ENCODE peak calls at places on chromosomes 5 and 9, in six cellular contexts. One of them, this sample, is unnamed.

GRCh38 chr5:149113669-149114068 is 27.6 kb upstream of the ABLIM3 start:
- DNase-seq in A549: no peak
- DNase-seq in fibroblast of the aortic adventitia: peak
- DNase-seq in prostate gland: no peak
- DNase-seq in endothelial cell: no peak
- DNase-seq in nephron progenitor cell: no peak
- DNase-seq in this sample: no peak

GRCh38 chr5:11683666-11684065 is 220.6 kb downstream of the CTNND2 start:
- DNase-seq in A549: no peak
- DNase-seq in fibroblast of the aortic adventitia: no peak
- DNase-seq in prostate gland: no peak
- DNase-seq in endothelial cell: no peak
- DNase-seq in nephron progenitor cell: no peak
- DNase-seq in this sample: no peak

GRCh38 chr5:157554180-157555030 is 21.2 kb downstream of the ADAM19 start:
- DNase-seq in A549: no peak
- DNase-seq in fibroblast of the aortic adventitia: no peak
- DNase-seq in prostate gland: no peak
- DNase-seq in endothelial cell: peak
- DNase-seq in nephron progenitor cell: no peak
- DNase-seq in this sample: no peak

GRCh38 chr5:9851458-9851857 is 221.3 kb upstream of the TAS2R1 start:
- DNase-seq in A549: peak
- DNase-seq in fibroblast of the aortic adventitia: peak
- DNase-seq in prostate gland: no peak
- DNase-seq in endothelial cell: no peak
- DNase-seq in nephron progenitor cell: no peak
- DNase-seq in this sample: no peak

GRCh38 chr9:93292288-93292615 is 108.3 kb downstream of the WNK2 start:
- DNase-seq in A549: no peak
- DNase-seq in fibroblast of the aortic adventitia: no peak
- DNase-seq in prostate gland: no peak
- DNase-seq in endothelial cell: no peak
- DNase-seq in nephron progenitor cell: no peak
- DNase-seq in this sample: no peak

GRCh38 chr5:65480306-65480865 is 1.3 kb downstream of the ADAMTS6 start:
- DNase-seq in A549: no peak
- DNase-seq in fibroblast of the aortic adventitia: peak
- DNase-seq in prostate gland: peak
- DNase-seq in endothelial cell: peak
- DNase-seq in nephron progenitor cell: peak
- DNase-seq in this sample: no peak

GRCh38 chr9:136363606-136364368 is at the start of gene DNLZ:
- DNase-seq in A549: peak
- DNase-seq in fibroblast of the aortic adventitia: peak
- DNase-seq in prostate gland: peak
- DNase-seq in endothelial cell: peak
- DNase-seq in nephron progenitor cell: peak
- DNase-seq in this sample: peak

GRCh38 chr9:20592673-20593072 is 29.6 kb downstream of the MLLT3 start:
- DNase-seq in A549: no peak
- DNase-seq in fibroblast of the aortic adventitia: peak
- DNase-seq in prostate gland: no peak
- DNase-seq in endothelial cell: no peak
- DNase-seq in nephron progenitor cell: no peak
- DNase-seq in this sample: no peak

GRCh38 chr5:157761690-157762611 is 18.4 kb downstream of the LSM11 start:
- DNase-seq in A549: peak
- DNase-seq in fibroblast of the aortic adventitia: peak
- DNase-seq in prostate gland: peak
- DNase-seq in endothelial cell: peak
- DNase-seq in nephron progenitor cell: peak
- DNase-seq in this sample: no peak

GRCh38 chr9:5443845-5444244 is 6.1 kb upstream of the PLGRKT start:
- DNase-seq in A549: no peak
- DNase-seq in fibroblast of the aortic adventitia: no peak
- DNase-seq in prostate gland: no peak
- DNase-seq in endothelial cell: no peak
- DNase-seq in nephron progenitor cell: no peak
- DNase-seq in this sample: no peak

GRCh38 chr9:5441043-5441442 is 3.3 kb upstream of the PLGRKT start:
- DNase-seq in A549: no peak
- DNase-seq in fibroblast of the aortic adventitia: no peak
- DNase-seq in prostate gland: no peak
- DNase-seq in endothelial cell: no peak
- DNase-seq in nephron progenitor cell: no peak
- DNase-seq in this sample: no peak

GRCh38 chr9:5438301-5439162 is 807 bp upstream of the PLGRKT start:
- DNase-seq in A549: no peak
- DNase-seq in fibroblast of the aortic adventitia: peak
- DNase-seq in prostate gland: no peak
- DNase-seq in endothelial cell: no peak
- DNase-seq in nephron progenitor cell: no peak
- DNase-seq in this sample: peak

GRCh38 chr9:5440426-5440825 is 2.7 kb upstream of the PLGRKT start:
- DNase-seq in A549: no peak
- DNase-seq in fibroblast of the aortic adventitia: no peak
- DNase-seq in prostate gland: no peak
- DNase-seq in endothelial cell: no peak
- DNase-seq in nephron progenitor cell: no peak
- DNase-seq in this sample: no peak

GRCh38 chr9:5442400-5443011 is 4.8 kb upstream of the PLGRKT start:
- DNase-seq in A549: peak
- DNase-seq in fibroblast of the aortic adventitia: peak
- DNase-seq in prostate gland: peak
- DNase-seq in endothelial cell: peak
- DNase-seq in nephron progenitor cell: peak
- DNase-seq in this sample: no peak
- TF ChIP-seq CTCF in A549: peak
- TF ChIP-seq CTCF in fibroblast of the aortic adventitia: peak
- TF ChIP-seq CTCF in prostate gland: peak
- TF ChIP-seq CTCF in endothelial cell: peak
- TF ChIP-seq CTCF in nephron progenitor cell: peak
- TF ChIP-seq CTCF in this sample: no peak

DNA sequence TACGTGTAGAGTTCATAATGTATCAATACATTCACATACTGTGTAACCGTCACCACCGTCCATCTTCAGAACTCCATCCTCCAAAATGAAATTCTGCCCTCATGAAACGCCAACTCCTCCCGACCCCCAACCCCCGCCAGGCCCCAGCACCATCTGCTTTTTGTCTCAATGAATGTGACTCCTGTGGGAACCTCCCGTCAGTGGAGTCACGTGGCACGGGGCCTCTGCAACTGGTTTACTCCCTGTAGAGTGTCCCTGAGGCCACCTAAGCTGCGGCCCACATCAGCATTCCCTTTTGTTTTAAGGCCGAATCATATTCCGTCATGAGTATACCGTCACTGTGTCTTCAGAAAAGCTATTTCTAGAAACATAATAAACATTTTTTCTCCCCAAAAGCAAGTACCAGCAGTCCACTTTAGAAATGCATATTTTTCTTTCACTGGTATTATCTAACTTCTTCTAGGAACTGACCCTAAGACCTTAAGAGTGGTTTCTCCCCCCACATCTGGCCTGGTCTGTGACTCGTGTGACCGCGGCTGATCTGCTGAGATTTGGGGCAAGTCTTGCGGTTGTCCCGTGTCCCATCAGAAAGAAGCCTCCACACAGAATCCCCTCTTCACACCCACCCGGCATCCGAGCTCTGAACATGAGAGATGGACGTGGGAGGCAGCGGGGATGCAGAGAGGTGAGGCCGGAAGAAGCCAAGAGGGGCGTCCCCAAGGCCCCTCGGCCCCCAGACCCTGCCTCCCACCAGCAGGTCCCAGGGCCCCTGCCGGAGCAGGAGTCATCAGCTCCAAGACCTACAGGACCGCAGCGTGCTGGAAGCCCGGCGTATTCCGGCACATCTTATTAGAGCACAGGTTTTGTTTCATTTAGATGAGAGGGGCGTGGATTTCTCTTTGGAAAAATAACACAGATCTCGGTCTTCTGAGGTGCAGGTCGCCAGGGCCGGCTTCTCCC is 38.3 kb downstream of the SLC6A3 start:
- DNase-seq in A549: no peak
- DNase-seq in fibroblast of the aortic adventitia: no peak
- DNase-seq in prostate gland: no peak
- DNase-seq in endothelial cell: no peak
- DNase-seq in nephron progenitor cell: no peak
- DNase-seq in this sample: no peak
- TF ChIP-seq CTCF in A549: no peak
- TF ChIP-seq CTCF in fibroblast of the aortic adventitia: no peak
- TF ChIP-seq CTCF in prostate gland: no peak
- TF ChIP-seq CTCF in endothelial cell: no peak
- TF ChIP-seq CTCF in nephron progenitor cell: no peak
- TF ChIP-seq CTCF in this sample: no peak

GRCh38 chr5:159510282-159510681 is 180.0 kb upstream of the IL12B start:
- DNase-seq in A549: no peak
- DNase-seq in fibroblast of the aortic adventitia: peak
- DNase-seq in prostate gland: peak
- DNase-seq in endothelial cell: peak
- DNase-seq in nephron progenitor cell: peak
- DNase-seq in this sample: no peak
- TF ChIP-seq CTCF in A549: no peak
- TF ChIP-seq CTCF in fibroblast of the aortic adventitia: no peak
- TF ChIP-seq CTCF in prostate gland: no peak
- TF ChIP-seq CTCF in endothelial cell: no peak
- TF ChIP-seq CTCF in nephron progenitor cell: no peak
- TF ChIP-seq CTCF in this sample: no peak

GRCh38 chr9:126155756-126156664 is 170.6 kb upstream of the MVB12B start:
- DNase-seq in A549: no peak
- DNase-seq in fibroblast of the aortic adventitia: no peak
- DNase-seq in prostate gland: no peak
- DNase-seq in endothelial cell: no peak
- DNase-seq in nephron progenitor cell: no peak
- DNase-seq in this sample: peak

GRCh38 chr9:126153382-126153781 is 173.2 kb upstream of the MVB12B start:
- DNase-seq in A549: no peak
- DNase-seq in fibroblast of the aortic adventitia: no peak
- DNase-seq in prostate gland: no peak
- DNase-seq in endothelial cell: no peak
- DNase-seq in nephron progenitor cell: no peak
- DNase-seq in this sample: no peak

GRCh38 chr9:126154182-126154827 is 172.3 kb upstream of the MVB12B start:
- DNase-seq in A549: no peak
- DNase-seq in fibroblast of the aortic adventitia: no peak
- DNase-seq in prostate gland: no peak
- DNase-seq in endothelial cell: no peak
- DNase-seq in nephron progenitor cell: no peak
- DNase-seq in this sample: no peak

GRCh38 chr9:126156898-126157297 is 169.7 kb upstream of the MVB12B start:
- DNase-seq in A549: no peak
- DNase-seq in fibroblast of the aortic adventitia: no peak
- DNase-seq in prostate gland: no peak
- DNase-seq in endothelial cell: no peak
- DNase-seq in nephron progenitor cell: no peak
- DNase-seq in this sample: no peak

DNA sequence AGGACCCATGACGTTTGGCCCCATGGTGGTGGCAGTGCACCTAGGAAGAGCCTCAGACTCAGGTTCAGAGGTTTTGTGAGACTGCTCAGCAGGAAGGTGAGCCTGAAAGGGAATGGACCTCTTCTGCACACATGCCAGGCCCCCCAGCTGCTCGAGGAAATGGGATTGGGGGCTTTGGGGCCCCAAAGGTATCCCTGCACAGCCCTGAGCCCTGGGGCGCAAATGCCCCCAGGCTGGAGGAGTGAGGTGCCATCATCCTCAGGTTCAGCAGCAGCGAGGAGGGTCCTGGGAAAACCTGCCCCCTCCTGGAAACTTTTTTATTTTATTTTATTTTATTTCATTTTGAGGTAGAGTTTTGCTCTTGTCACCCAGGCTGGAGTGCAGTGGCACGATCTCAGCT is 171.8 kb upstream of the MVB12B start:
- DNase-seq in A549: no peak
- DNase-seq in fibroblast of the aortic adventitia: no peak
- DNase-seq in prostate gland: no peak
- DNase-seq in endothelial cell: no peak
- DNase-seq in nephron progenitor cell: no peak
- DNase-seq in this sample: no peak
- TF ChIP-seq CTCF in A549: no peak
- TF ChIP-seq CTCF in fibroblast of the aortic adventitia: no peak
- TF ChIP-seq CTCF in prostate gland: no peak
- TF ChIP-seq CTCF in endothelial cell: no peak
- TF ChIP-seq CTCF in nephron progenitor cell: no peak
- TF ChIP-seq CTCF in this sample: no peak

DNA sequence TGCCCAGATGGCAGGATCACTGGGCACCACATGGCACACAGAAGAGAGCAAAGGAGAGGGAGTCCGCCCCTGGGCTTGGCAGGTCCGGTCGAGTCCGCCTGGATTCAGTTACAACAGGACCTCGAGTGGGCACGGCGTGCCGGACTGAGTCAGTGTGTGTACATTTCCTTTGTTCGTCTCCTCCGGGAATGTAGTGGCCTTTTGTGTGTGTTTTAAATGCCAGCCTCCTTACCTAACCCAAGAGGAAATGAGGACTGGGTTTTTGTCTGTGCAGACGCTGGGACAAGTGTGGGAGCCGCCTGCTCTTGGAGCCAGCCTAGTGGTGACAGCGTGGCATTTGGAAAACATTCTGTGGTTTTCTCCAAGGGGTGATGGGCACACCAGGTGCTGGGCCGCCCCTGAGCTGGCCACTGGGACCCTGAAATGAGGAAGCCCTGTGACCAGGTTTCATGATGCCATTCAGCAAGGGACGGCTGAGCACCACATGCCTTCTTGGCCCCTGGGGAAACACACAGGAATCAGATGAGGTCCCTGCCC is 9.6 kb downstream of the NEK6 start:
- DNase-seq in A549: peak
- DNase-seq in fibroblast of the aortic adventitia: peak
- DNase-seq in prostate gland: peak
- DNase-seq in endothelial cell: peak
- DNase-seq in nephron progenitor cell: no peak
- DNase-seq in this sample: peak
- TF ChIP-seq CTCF in A549: no peak
- TF ChIP-seq CTCF in fibroblast of the aortic adventitia: no peak
- TF ChIP-seq CTCF in prostate gland: peak
- TF ChIP-seq CTCF in endothelial cell: no peak
- TF ChIP-seq CTCF in nephron progenitor cell: no peak
- TF ChIP-seq CTCF in this sample: no peak

GRCh38 chr9:108672475-108673065 is 183.2 kb downstream of the ACTL7B start:
- DNase-seq in A549: no peak
- DNase-seq in fibroblast of the aortic adventitia: no peak
- DNase-seq in prostate gland: no peak
- DNase-seq in endothelial cell: no peak
- DNase-seq in nephron progenitor cell: no peak
- DNase-seq in this sample: no peak

GRCh38 chr9:108668191-108668940 is 187.4 kb downstream of the ACTL7B start:
- DNase-seq in A549: no peak
- DNase-seq in fibroblast of the aortic adventitia: no peak
- DNase-seq in prostate gland: no peak
- DNase-seq in endothelial cell: no peak
- DNase-seq in nephron progenitor cell: no peak
- DNase-seq in this sample: no peak

GRCh38 chr9:108671794-108672193 is 184.0 kb downstream of the ACTL7B start:
- DNase-seq in A549: no peak
- DNase-seq in fibroblast of the aortic adventitia: no peak
- DNase-seq in prostate gland: no peak
- DNase-seq in endothelial cell: no peak
- DNase-seq in nephron progenitor cell: no peak
- DNase-seq in this sample: no peak

GRCh38 chr9:108673386-108673785 is 182.4 kb downstream of the ACTL7B start:
- DNase-seq in A549: no peak
- DNase-seq in fibroblast of the aortic adventitia: no peak
- DNase-seq in prostate gland: no peak
- DNase-seq in endothelial cell: no peak
- DNase-seq in nephron progenitor cell: no peak
- DNase-seq in this sample: no peak

GRCh38 chr9:108671156-108671555 is 184.6 kb downstream of the ACTL7B start:
- DNase-seq in A549: peak
- DNase-seq in fibroblast of the aortic adventitia: peak
- DNase-seq in prostate gland: no peak
- DNase-seq in endothelial cell: no peak
- DNase-seq in nephron progenitor cell: peak
- DNase-seq in this sample: no peak
- TF ChIP-seq CTCF in A549: peak
- TF ChIP-seq CTCF in fibroblast of the aortic adventitia: peak
- TF ChIP-seq CTCF in prostate gland: no peak
- TF ChIP-seq CTCF in endothelial cell: peak
- TF ChIP-seq CTCF in nephron progenitor cell: peak
- TF ChIP-seq CTCF in this sample: no peak